ENCODE peak calls at places on chromosome 15, in five cellular contexts. A, B, K, W and E are unnamed samples.

GRCh38 chr15:36756707-36757106 is 177.3 kb downstream of the CDIN1 start:
- DNase-seq in B (no peak), A (no peak), W (no peak), K (no peak), E (no peak)

GRCh38 chr15:35740761-35741160 is 194.8 kb upstream of the DPH6 start:
- DNase-seq in K (no peak), A (no peak), W (peak; percentile 50), B (peak; percentile 59), E (no peak)

GRCh38 chr15:85771276-85771675 is 23.4 kb downstream of the KLHL25 start:
- DNase-seq in A (no peak), W (no peak), B (no peak), K (no peak), E (no peak)

GRCh38 chr15:82132742-82133141 is 86.9 kb upstream of the MEX3B start:
- DNase-seq in B (peak; percentile 53), A (no peak), W (peak; percentile 89), K (no peak), E (no peak)

GRCh38 chr15:100759698-100760356 is 119.8 kb upstream of the ALDH1A3 start:
- DNase-seq in A (no peak), B (peak; percentile 34), W (peak; percentile 85), K (no peak), E (no peak)

GRCh38 chr15:29682361-29682760 is 139.9 kb downstream of the TJP1 start:
- DNase-seq in A (no peak), B (no peak), W (no peak), K (no peak), E (no peak)

GRCh38 chr15:65580287-65580686 is 30.6 kb downstream of the INTS14 start:
- DNase-seq in K (no peak), W (peak; percentile 64), B (peak; percentile 45), A (no peak), E (no peak)

GRCh38 chr15:30827625-30828303 is 76.0 kb upstream of the FAN1 start:
- DNase-seq in A (no peak), B (no peak), K (no peak), W (no peak), E (no peak)

GRCh38 chr15:77021803-77022381 is 27.0 kb downstream of the PSTPIP1 start:
- DNase-seq in B (peak; percentile 72), K (peak; percentile 55), A (no peak), W (peak; percentile 33), E (peak; percentile 44)

GRCh38 chr15:65180167-65180566 is 5.0 kb downstream of the CLPX start:
- DNase-seq in W (no peak), K (no peak), A (no peak), B (no peak), E (no peak)

GRCh38 chr15:92907880-92908279 is 7.8 kb downstream of the CHD2 start:
- DNase-seq in B (peak; percentile 84), K (no peak), W (peak; percentile 88), A (no peak), E (no peak)

GRCh38 chr15:86608461-86608860 is 528.8 kb downstream of the AGBL1 start:
- DNase-seq in B (no peak), A (no peak), K (no peak), W (no peak), E (no peak)

GRCh38 chr15:90232941-90233700 is 620 bp downstream of the CIB1 start:
- DNase-seq in A (peak; percentile 51), B (peak; percentile 29), K (peak; percentile 35), W (peak; percentile 14), E (no peak)

GRCh38 chr15:82894971-82895520 is 57.5 kb downstream of the HOMER2 start:
- DNase-seq in B (no peak), A (no peak), K (no peak), W (no peak), E (no peak)

GRCh38 chr15:44779761-44780160 is 43.4 kb downstream of the TRIM69 start:
- DNase-seq in A (no peak), W (no peak), K (no peak), B (no peak), E (no peak)
- TF ChIP-seq CTCF in A (no peak), W (no peak), K (no peak), B (no peak), E (no peak)

DNA sequence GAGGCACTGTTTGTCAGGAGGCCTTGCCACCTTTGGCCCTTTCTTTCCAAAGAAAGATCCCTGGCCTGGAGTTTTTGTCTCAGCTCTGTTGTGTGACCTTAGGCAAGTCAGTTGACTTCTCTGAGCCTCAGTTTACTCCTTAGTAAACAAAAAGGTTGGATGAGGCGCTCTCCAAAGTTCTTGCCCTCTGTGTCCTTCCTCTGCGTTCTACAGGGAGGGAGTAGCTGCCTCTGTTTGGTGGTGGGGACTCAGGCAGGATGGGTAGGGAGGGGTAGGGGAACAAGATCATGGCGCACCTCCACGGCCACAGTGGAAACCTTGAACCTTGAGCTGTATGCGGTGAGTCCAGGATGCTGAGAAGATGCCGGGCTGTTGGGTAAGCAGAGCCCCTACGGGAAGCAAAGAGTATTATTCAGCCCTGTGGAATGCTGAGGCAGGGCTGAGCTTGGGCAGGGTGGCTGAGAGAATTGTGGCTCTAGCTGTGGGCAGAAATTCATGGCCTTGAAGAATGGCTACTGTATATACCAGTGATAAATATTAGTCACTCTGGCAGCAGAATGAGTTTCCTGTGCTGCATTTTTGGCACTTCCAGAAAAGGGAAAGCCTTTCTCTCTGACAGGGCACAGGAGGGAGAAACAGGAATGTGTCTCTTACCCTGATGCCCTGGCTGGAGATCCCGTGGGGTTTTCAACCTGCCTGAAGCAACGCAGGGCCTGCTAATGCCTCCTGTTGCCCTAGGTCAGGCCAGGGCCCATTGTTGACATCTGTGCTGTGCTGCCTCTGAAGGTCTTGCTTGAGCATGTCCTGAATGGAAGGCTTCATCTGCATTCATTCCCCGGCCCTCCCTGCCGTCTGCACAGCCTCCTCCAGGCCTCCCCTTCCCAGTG is 39.9 kb downstream of the SMAD3 start:
- DNase-seq in K (no peak), W (peak; percentile 94), A (no peak), B (peak; percentile 98), E (no peak)
- TF ChIP-seq CTCF in K (no peak), W (peak; percentile 33), A (no peak), B (peak; percentile 21), E (no peak)

DNA sequence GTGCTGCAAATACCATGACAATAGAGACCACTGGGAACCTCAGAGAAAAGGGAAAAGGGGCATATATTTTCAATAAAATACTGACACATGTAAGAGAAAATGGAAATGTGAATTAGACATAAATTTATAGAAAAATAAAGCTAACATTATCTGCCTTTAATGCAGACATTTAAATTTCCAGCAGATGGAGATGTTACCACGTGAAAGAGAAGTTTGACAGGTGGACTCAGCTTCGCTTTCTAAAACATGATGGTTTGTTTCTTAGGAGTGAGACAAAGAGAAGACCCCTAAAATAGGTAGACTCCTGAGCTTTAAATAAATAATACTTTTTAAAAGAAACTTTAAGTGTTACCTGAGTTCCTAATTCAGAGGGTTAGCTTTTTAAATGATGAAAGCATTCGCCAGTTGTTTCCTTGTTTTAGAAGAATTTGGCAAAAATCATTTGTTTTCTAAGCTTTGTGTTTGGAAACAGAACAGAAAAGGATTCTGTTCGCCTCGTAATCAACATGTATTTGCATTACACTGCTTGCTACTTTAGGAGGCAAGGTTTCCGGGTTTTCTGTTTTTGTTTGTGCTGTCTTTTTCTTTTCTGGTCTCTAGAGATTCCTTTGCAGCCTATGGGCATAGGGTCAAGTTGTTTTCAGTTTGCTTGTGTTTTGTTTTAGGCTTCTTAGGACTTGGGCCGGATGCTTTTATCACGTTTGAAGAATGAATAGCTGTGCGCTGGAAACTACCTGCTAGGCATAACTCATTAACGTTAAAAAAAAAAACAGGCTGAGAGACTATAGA is 271.4 kb downstream of the THSD4 start:
- DNase-seq in B (peak; percentile 59), W (no peak), A (no peak), K (no peak), E (no peak)
- TF ChIP-seq CTCF in B (peak; percentile 44), W (peak; percentile 27), A (peak; percentile 56), K (peak; percentile 19), E (no peak)

GRCh38 chr15:57322602-57323250 is 53.6 kb upstream of the CGNL1 start:
- DNase-seq in B (no peak), W (no peak), A (no peak), K (no peak), E (no peak)

GRCh38 chr15:57324944-57325679 is 51.2 kb upstream of the CGNL1 start:
- DNase-seq in K (no peak), A (no peak), B (no peak), W (no peak), E (no peak)

GRCh38 chr15:57324590-57324890 is 51.8 kb upstream of the CGNL1 start:
- DNase-seq in A (no peak), B (no peak), W (no peak), K (no peak), E (no peak)

GRCh38 chr15:57323299-57323805 is 53.0 kb upstream of the CGNL1 start:
- DNase-seq in W (no peak), K (no peak), B (no peak), A (no peak), E (no peak)

DNA sequence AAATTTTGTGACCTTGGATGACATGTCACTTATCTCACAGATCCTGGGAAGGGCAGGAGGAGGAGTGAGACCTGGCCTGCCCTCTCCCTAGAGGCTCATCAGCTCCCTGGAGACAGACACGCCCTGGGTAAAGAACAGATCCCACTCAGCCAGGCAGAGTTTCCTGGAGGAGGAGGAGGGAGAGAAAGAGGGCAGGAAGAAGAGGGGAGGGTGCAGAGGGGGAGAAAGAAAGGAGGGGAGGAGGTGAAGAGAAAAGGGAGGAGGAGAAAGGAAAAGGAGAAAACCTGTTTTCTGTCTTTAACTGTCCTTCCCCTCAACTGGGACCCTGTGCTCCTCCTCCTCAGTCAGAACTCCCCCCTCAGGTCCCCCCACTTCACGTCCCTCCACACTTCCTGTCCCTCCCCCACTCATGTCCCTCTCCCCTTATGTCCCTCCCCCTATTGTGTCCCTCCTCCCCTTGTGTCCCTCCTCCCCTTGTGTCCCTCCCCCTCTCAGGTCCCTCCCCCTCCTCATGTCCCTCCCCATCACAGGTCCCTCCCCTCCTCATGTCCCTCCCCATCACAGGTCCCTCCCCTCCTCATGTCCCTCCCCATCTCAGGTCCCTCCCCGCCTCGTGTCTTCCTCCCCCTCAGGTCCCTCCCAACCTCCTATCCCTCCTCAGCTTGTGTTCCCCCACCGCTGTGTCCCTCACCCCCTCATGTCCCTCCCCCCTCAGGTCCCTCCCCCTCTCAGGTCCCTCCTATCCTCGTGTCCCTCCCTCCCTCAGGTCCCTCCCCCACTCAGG is 52.3 kb upstream of the CGNL1 start:
- DNase-seq in K (peak; percentile 19), B (no peak), A (no peak), W (peak; percentile 46), E (no peak)
- TF ChIP-seq CTCF in K (no peak), B (no peak), A (no peak), W (no peak), E (no peak)

DNA sequence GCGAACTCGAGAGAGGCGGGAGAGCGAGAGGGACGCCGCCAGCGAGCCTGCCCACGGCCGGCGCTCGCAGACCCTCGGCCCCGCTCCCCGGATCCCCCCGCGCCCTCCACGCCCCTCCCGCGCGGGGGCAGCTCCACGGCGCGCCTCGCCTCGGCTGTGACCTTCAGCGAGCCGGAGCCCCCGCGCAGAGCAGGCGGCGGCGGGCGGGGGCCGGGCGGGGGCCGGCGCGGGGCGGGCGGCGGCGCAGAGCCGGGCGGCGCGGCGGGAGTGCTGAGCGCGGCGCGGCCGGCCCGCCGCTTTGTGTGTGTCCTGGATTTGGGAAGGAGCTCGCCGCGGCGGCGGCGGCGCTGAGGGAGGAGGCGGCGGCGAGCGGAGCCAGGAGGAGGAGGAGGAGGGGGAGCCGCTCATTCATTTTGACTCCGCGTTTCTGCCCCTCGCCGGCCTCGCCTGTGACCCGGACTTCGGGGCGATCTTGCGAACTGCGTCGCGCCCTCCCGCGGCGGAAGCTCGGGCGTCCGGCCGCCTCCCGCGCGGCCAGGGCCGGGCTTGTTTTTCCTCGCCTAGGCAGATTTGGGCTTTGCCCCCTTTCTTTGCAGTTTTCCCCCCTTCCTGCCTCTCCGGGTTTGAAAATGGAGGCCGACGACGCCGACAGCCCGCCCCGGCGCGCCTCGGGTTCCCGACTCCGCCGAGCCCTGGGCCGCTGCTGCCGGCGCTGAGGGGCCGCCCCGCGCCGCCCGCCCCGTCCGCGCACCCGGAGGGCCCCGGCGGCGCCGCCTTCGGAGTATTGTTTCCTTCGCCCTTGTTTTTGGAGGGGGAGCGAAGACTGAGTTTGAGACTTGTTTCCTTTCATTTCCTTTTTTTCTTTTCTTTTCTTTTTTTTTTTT is 557 bp downstream of the IGF1R start:
- DNase-seq in A (peak; percentile 32), K (peak; percentile 10), B (peak; percentile 55), W (no peak), E (peak; percentile 35)
- TF ChIP-seq CTCF in A (no peak), K (no peak), B (no peak), W (no peak), E (no peak)